ENCODE peak calls at places on chromosomes 7 and 10, in nine cellular contexts. One of them, this sample, is unnamed.

GRCh38 chr7:51256244-51256781 is 60.3 kb downstream of the COBL start:
- DNase-seq in foreskin fibroblast: no peak
- DNase-seq in suprapubic skin: no peak
- DNase-seq in choroid plexus epithelial cell: no peak
- DNase-seq in BJ: no peak
- DNase-seq in AG09309: no peak
- DNase-seq in WTC11: no peak
- DNase-seq in mucosa of descending colon: peak
- DNase-seq in AG09319: no peak
- DNase-seq in this sample: no peak

GRCh38 chr7:20749896-20750295 is 36.8 kb downstream of the SP8 start:
- DNase-seq in BJ: no peak
- DNase-seq in choroid plexus epithelial cell: no peak
- DNase-seq in foreskin fibroblast: no peak
- DNase-seq in AG09309: no peak
- DNase-seq in mucosa of descending colon: no peak
- DNase-seq in WTC11: no peak
- DNase-seq in AG09319: no peak
- DNase-seq in suprapubic skin: no peak
- DNase-seq in this sample: no peak

GRCh38 chr10:83007521-83007920 is 1131.8 kb upstream of the GHITM start:
- DNase-seq in BJ: no peak
- DNase-seq in AG09309: no peak
- DNase-seq in suprapubic skin: no peak
- DNase-seq in mucosa of descending colon: no peak
- DNase-seq in choroid plexus epithelial cell: no peak
- DNase-seq in foreskin fibroblast: no peak
- DNase-seq in AG09319: no peak
- DNase-seq in WTC11: no peak
- DNase-seq in this sample: no peak

GRCh38 chr7:73642834-73643233 is 18.5 kb upstream of the MLXIPL start:
- DNase-seq in mucosa of descending colon: no peak
- DNase-seq in foreskin fibroblast: no peak
- DNase-seq in AG09319: no peak
- DNase-seq in choroid plexus epithelial cell: no peak
- DNase-seq in AG09309: no peak
- DNase-seq in BJ: no peak
- DNase-seq in suprapubic skin: no peak
- DNase-seq in WTC11: no peak
- DNase-seq in this sample: no peak

GRCh38 chr10:77603529-77603927 is 34.1 kb downstream of the KCNMA1 start:
- DNase-seq in foreskin fibroblast: peak
- DNase-seq in mucosa of descending colon: peak
- DNase-seq in WTC11: no peak
- DNase-seq in BJ: no peak
- DNase-seq in suprapubic skin: no peak
- DNase-seq in AG09309: no peak
- DNase-seq in AG09319: no peak
- DNase-seq in choroid plexus epithelial cell: peak
- DNase-seq in this sample: no peak

GRCh38 chr7:20019757-20020432 is 197.3 kb downstream of the MACC1 start:
- DNase-seq in suprapubic skin: no peak
- DNase-seq in foreskin fibroblast: no peak
- DNase-seq in choroid plexus epithelial cell: no peak
- DNase-seq in AG09319: no peak
- DNase-seq in AG09309: no peak
- DNase-seq in WTC11: no peak
- DNase-seq in mucosa of descending colon: no peak
- DNase-seq in BJ: no peak
- DNase-seq in this sample: no peak

GRCh38 chr10:69506487-69506833 is 55.2 kb downstream of the TSPAN15 start:
- DNase-seq in choroid plexus epithelial cell: no peak
- DNase-seq in WTC11: no peak
- DNase-seq in BJ: no peak
- DNase-seq in mucosa of descending colon: no peak
- DNase-seq in foreskin fibroblast: no peak
- DNase-seq in suprapubic skin: no peak
- DNase-seq in AG09309: no peak
- DNase-seq in AG09319: no peak
- DNase-seq in this sample: no peak

GRCh38 chr10:7029672-7030071 is 381.2 kb downstream of the SFMBT2 start:
- DNase-seq in AG09319: no peak
- DNase-seq in choroid plexus epithelial cell: no peak
- DNase-seq in BJ: no peak
- DNase-seq in foreskin fibroblast: no peak
- DNase-seq in mucosa of descending colon: no peak
- DNase-seq in AG09309: no peak
- DNase-seq in WTC11: no peak
- DNase-seq in suprapubic skin: no peak
- DNase-seq in this sample: no peak

GRCh38 chr7:87110778-87111177 is 41.5 kb upstream of the DMTF1 start:
- DNase-seq in BJ: no peak
- DNase-seq in choroid plexus epithelial cell: peak
- DNase-seq in foreskin fibroblast: peak
- DNase-seq in mucosa of descending colon: no peak
- DNase-seq in suprapubic skin: no peak
- DNase-seq in AG09319: no peak
- DNase-seq in AG09309: peak
- DNase-seq in WTC11: no peak
- DNase-seq in this sample: peak

GRCh38 chr10:74081192-74081803 is 69.3 kb downstream of the AP3M1 start:
- DNase-seq in AG09309: no peak
- DNase-seq in BJ: no peak
- DNase-seq in suprapubic skin: no peak
- DNase-seq in mucosa of descending colon: peak
- DNase-seq in foreskin fibroblast: peak
- DNase-seq in choroid plexus epithelial cell: peak
- DNase-seq in WTC11: peak
- DNase-seq in AG09319: no peak
- DNase-seq in this sample: no peak

GRCh38 chr10:133125901-133126300 is 34.1 kb upstream of the KNDC1 start:
- DNase-seq in AG09309: no peak
- DNase-seq in BJ: no peak
- DNase-seq in suprapubic skin: peak
- DNase-seq in WTC11: no peak
- DNase-seq in AG09319: no peak
- DNase-seq in choroid plexus epithelial cell: no peak
- DNase-seq in mucosa of descending colon: no peak
- DNase-seq in foreskin fibroblast: no peak
- DNase-seq in this sample: no peak

GRCh38 chr7:5359344-5359743 is 64.3 kb downstream of the TNRC18 start:
- DNase-seq in mucosa of descending colon: no peak
- DNase-seq in BJ: no peak
- DNase-seq in AG09309: no peak
- DNase-seq in WTC11: no peak
- DNase-seq in foreskin fibroblast: no peak
- DNase-seq in AG09319: no peak
- DNase-seq in suprapubic skin: no peak
- DNase-seq in choroid plexus epithelial cell: no peak
- DNase-seq in this sample: no peak

GRCh38 chr10:121231059-121231458 is 367.2 kb downstream of the FGFR2 start:
- DNase-seq in AG09309: no peak
- DNase-seq in suprapubic skin: no peak
- DNase-seq in AG09319: no peak
- DNase-seq in mucosa of descending colon: no peak
- DNase-seq in WTC11: no peak
- DNase-seq in choroid plexus epithelial cell: no peak
- DNase-seq in foreskin fibroblast: no peak
- DNase-seq in BJ: no peak
- DNase-seq in this sample: no peak

GRCh38 chr10:12782537-12782936 is 219.0 kb downstream of the CCDC3 start:
- DNase-seq in BJ: no peak
- DNase-seq in mucosa of descending colon: peak
- DNase-seq in suprapubic skin: no peak
- DNase-seq in AG09319: no peak
- DNase-seq in foreskin fibroblast: no peak
- DNase-seq in WTC11: peak
- DNase-seq in AG09309: no peak
- DNase-seq in choroid plexus epithelial cell: peak
- DNase-seq in this sample: peak

GRCh38 chr7:155969192-155969929 is 157.1 kb upstream of the SHH start:
- DNase-seq in BJ: no peak
- DNase-seq in WTC11: no peak
- DNase-seq in suprapubic skin: peak
- DNase-seq in choroid plexus epithelial cell: no peak
- DNase-seq in mucosa of descending colon: no peak
- DNase-seq in AG09319: no peak
- DNase-seq in foreskin fibroblast: no peak
- DNase-seq in AG09309: no peak
- DNase-seq in this sample: no peak

GRCh38 chr10:133157662-133158436 is 2.2 kb upstream of the KNDC1 start:
- DNase-seq in foreskin fibroblast: peak
- DNase-seq in WTC11: no peak
- DNase-seq in suprapubic skin: peak
- DNase-seq in mucosa of descending colon: no peak
- DNase-seq in AG09309: no peak
- DNase-seq in AG09319: no peak
- DNase-seq in choroid plexus epithelial cell: no peak
- DNase-seq in BJ: no peak
- DNase-seq in this sample: no peak

GRCh38 chr7:50687575-50688261 is 95.0 kb downstream of the GRB10 start:
- DNase-seq in mucosa of descending colon: no peak
- DNase-seq in AG09309: peak
- DNase-seq in choroid plexus epithelial cell: peak
- DNase-seq in suprapubic skin: no peak
- DNase-seq in AG09319: peak
- DNase-seq in WTC11: no peak
- DNase-seq in BJ: no peak
- DNase-seq in foreskin fibroblast: peak
- DNase-seq in this sample: no peak

GRCh38 chr7:99201027-99201426 is 6.9 kb downstream of the KPNA7 start:
- DNase-seq in BJ: peak
- DNase-seq in choroid plexus epithelial cell: peak
- DNase-seq in suprapubic skin: no peak
- DNase-seq in foreskin fibroblast: peak
- DNase-seq in mucosa of descending colon: no peak
- DNase-seq in WTC11: no peak
- DNase-seq in AG09309: peak
- DNase-seq in AG09319: peak
- DNase-seq in this sample: no peak

GRCh38 chr10:97889461-97890265 is 40.0 kb downstream of the GOLGA7B start:
- DNase-seq in AG09319: peak
- DNase-seq in foreskin fibroblast: peak
- DNase-seq in WTC11: no peak
- DNase-seq in BJ: no peak
- DNase-seq in choroid plexus epithelial cell: peak
- DNase-seq in suprapubic skin: no peak
- DNase-seq in mucosa of descending colon: no peak
- DNase-seq in AG09309: no peak
- DNase-seq in this sample: no peak

GRCh38 chr7:155225516-155225915 is 72.2 kb upstream of the INSIG1 start:
- DNase-seq in BJ: no peak
- DNase-seq in AG09309: no peak
- DNase-seq in foreskin fibroblast: no peak
- DNase-seq in choroid plexus epithelial cell: no peak
- DNase-seq in mucosa of descending colon: no peak
- DNase-seq in AG09319: no peak
- DNase-seq in suprapubic skin: no peak
- DNase-seq in WTC11: no peak
- DNase-seq in this sample: no peak

DNA sequence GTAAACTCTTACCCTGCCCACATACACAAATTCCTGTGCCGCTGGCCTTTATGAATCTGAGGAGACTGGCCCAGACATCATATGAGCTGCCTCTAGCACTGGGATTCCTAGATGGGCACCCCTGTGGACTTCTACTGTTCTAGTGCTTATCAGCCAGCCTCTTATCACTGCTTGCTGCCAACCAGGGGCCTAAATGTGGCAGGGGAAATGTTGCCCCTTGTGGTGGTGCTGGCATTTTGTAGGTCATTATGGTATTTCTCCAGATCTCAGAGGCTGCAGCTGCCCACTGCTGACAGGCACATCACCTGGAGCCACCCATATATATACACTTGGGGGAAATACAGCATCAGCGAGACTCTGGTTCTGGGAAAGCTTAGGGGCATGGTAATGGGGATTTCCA is 5.4 kb downstream of the SFR1 start:
- DNase-seq in foreskin fibroblast: peak
- DNase-seq in AG09309: no peak
- DNase-seq in WTC11: peak
- DNase-seq in choroid plexus epithelial cell: no peak
- DNase-seq in AG09319: no peak
- DNase-seq in suprapubic skin: no peak
- DNase-seq in BJ: no peak
- DNase-seq in mucosa of descending colon: no peak
- DNase-seq in this sample: no peak
- TF ChIP-seq CTCF in foreskin fibroblast: no peak
- TF ChIP-seq CTCF in AG09309: no peak
- TF ChIP-seq CTCF in WTC11: no peak
- TF ChIP-seq CTCF in choroid plexus epithelial cell: peak
- TF ChIP-seq CTCF in AG09319: no peak
- TF ChIP-seq CTCF in suprapubic skin: no peak
- TF ChIP-seq CTCF in BJ: peak
- TF ChIP-seq CTCF in mucosa of descending colon: no peak
- TF ChIP-seq CTCF in this sample: peak

GRCh38 chr7:12369700-12370099 is 34.0 kb downstream of the VWDE start:
- DNase-seq in suprapubic skin: no peak
- DNase-seq in BJ: no peak
- DNase-seq in mucosa of descending colon: no peak
- DNase-seq in AG09309: no peak
- DNase-seq in WTC11: no peak
- DNase-seq in foreskin fibroblast: no peak
- DNase-seq in AG09319: no peak
- DNase-seq in choroid plexus epithelial cell: no peak
- DNase-seq in this sample: no peak
- TF ChIP-seq CTCF in suprapubic skin: no peak
- TF ChIP-seq CTCF in BJ: no peak
- TF ChIP-seq CTCF in mucosa of descending colon: no peak
- TF ChIP-seq CTCF in AG09309: no peak
- TF ChIP-seq CTCF in WTC11: no peak
- TF ChIP-seq CTCF in foreskin fibroblast: no peak
- TF ChIP-seq CTCF in AG09319: no peak
- TF ChIP-seq CTCF in choroid plexus epithelial cell: no peak
- TF ChIP-seq CTCF in this sample: no peak

GRCh38 chr10:34732926-34733325 is 82.2 kb downstream of the PARD3 start:
- DNase-seq in mucosa of descending colon: no peak
- DNase-seq in BJ: no peak
- DNase-seq in AG09319: no peak
- DNase-seq in choroid plexus epithelial cell: no peak
- DNase-seq in foreskin fibroblast: peak
- DNase-seq in suprapubic skin: no peak
- DNase-seq in WTC11: no peak
- DNase-seq in AG09309: no peak
- DNase-seq in this sample: no peak
- TF ChIP-seq CTCF in mucosa of descending colon: no peak
- TF ChIP-seq CTCF in BJ: peak
- TF ChIP-seq CTCF in AG09319: peak
- TF ChIP-seq CTCF in choroid plexus epithelial cell: peak
- TF ChIP-seq CTCF in foreskin fibroblast: no peak
- TF ChIP-seq CTCF in suprapubic skin: no peak
- TF ChIP-seq CTCF in WTC11: peak
- TF ChIP-seq CTCF in AG09309: peak
- TF ChIP-seq CTCF in this sample: peak

DNA sequence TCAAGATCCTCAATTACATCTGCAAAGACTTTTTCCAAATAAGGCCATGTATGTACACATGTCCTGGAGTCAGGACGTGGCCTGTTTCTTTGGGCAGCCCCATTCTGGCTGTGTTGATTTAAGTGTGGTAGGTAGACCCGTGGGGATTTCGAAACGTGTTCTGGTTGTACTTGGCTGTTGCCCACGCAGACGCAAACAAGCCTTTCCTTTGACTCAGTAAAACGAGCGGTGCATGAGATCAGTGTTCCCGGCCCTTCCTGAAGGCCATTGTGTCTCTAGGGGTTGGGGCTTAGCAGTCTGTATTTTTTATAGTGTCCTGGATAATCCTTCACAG is 64.8 kb upstream of the DNAJB6 start:
- DNase-seq in choroid plexus epithelial cell: peak
- DNase-seq in WTC11: no peak
- DNase-seq in AG09319: peak
- DNase-seq in suprapubic skin: peak
- DNase-seq in mucosa of descending colon: no peak
- DNase-seq in foreskin fibroblast: peak
- DNase-seq in AG09309: peak
- DNase-seq in BJ: peak
- DNase-seq in this sample: peak
- TF ChIP-seq CTCF in choroid plexus epithelial cell: no peak
- TF ChIP-seq CTCF in WTC11: no peak
- TF ChIP-seq CTCF in AG09319: no peak
- TF ChIP-seq CTCF in suprapubic skin: no peak
- TF ChIP-seq CTCF in mucosa of descending colon: no peak
- TF ChIP-seq CTCF in foreskin fibroblast: no peak
- TF ChIP-seq CTCF in AG09309: no peak
- TF ChIP-seq CTCF in BJ: no peak
- TF ChIP-seq CTCF in this sample: no peak